ENCODE peak calls at places on chromosomes 16 and 17, in six cellular contexts. J is HS-5; F is effector CD8-positive, alpha-beta T cell; P is GM18507; S is HuH-7; T is activated CD8-positive, alpha-beta memory T cell treated with anti-CD3 and anti-CD28 coated beads for 1 hour. Q is an unnamed sample.

GRCh38 chr16:15993128-15993527 is 43.7 kb downstream of the ABCC1 start:
- DNase-seq in J (no peak), F (no peak), P (no peak), S (no peak), T (no peak), Q (no peak)

GRCh38 chr17:59761385-59762021 is 54.0 kb downstream of the VMP1 start:
- DNase-seq in J (no peak), F (no peak), P (no peak), S (no peak), T (no peak), Q (no peak)

GRCh38 chr17:82440991-82441627 is 9.4 kb downstream of the CYBC1 start:
- DNase-seq in J (no peak), F (no peak), P (no peak), S (no peak), T (no peak), Q (no peak)

GRCh38 chr16:11796227-11797165 is 562 bp downstream of the ZC3H7A start:
- DNase-seq in J (no peak), F (peak; percentile 16), P (no peak), S (peak; percentile 53), T (peak; percentile 6), Q (no peak)

GRCh38 chr17:79160980-79161621 is 86.5 kb downstream of the ENGASE start:
- DNase-seq in J (no peak), F (no peak), P (no peak), S (no peak), T (no peak), Q (no peak)

GRCh38 chr16:5056347-5056746 is 9.4 kb downstream of the C16orf89 start:
- DNase-seq in J (no peak), F (peak; percentile 6), P (peak; percentile 40), S (no peak), T (peak; percentile 17), Q (no peak)

GRCh38 chr16:80670170-80670865 is 129.5 kb downstream of the DYNLRB2 start:
- DNase-seq in J (no peak), F (no peak), P (no peak), S (no peak), T (no peak), Q (no peak)

GRCh38 chr16:31074073-31074813 is at the start of the genes ZNF646 and ZNF668:
- DNase-seq in J (peak; percentile 97), F (peak; percentile 93), P (peak; percentile 94), S (peak; percentile 98), T (peak; percentile 91), Q (peak; percentile 98)

GRCh38 chr16:73056911-73057310 is 9.0 kb upstream of the ZFHX3 start:
- DNase-seq in J (no peak), F (no peak), P (no peak), S (no peak), T (no peak), Q (no peak)

GRCh38 chr16:67260426-67261063 is 11.8 kb downstream of the SLC9A5 start:
- DNase-seq in J (no peak), F (no peak), P (no peak), S (no peak), T (no peak), Q (no peak)